ENCODE peak calls at places on chromosome 1, in ten cellular contexts. One of them, this sample, is unnamed.

GRCh38 chr1:54510715-54511270 is 37.2 kb upstream of the ACOT11 start:
- DNase-seq in stimulated activated CD4-positive, alpha-beta T cell treated with anti-CD3 and anti-CD28 coated beads, Interleukin-2, amount 100 ng/mL, for 48 hours: no peak
- DNase-seq in CD4-positive, alpha-beta memory T cell: no peak
- DNase-seq in GM12892: no peak
- DNase-seq in A172: no peak
- DNase-seq in left colon: no peak
- DNase-seq in glomerular endothelial cell: no peak
- DNase-seq in left ventricle myocardium inferior: no peak
- DNase-seq in progenitor cell of endocrine pancreas: no peak
- DNase-seq in GM04504: no peak
- DNase-seq in this sample: no peak

GRCh38 chr1:48595613-48596012 is 123.6 kb upstream of the SPATA6 start:
- DNase-seq in glomerular endothelial cell: no peak
- DNase-seq in progenitor cell of endocrine pancreas: no peak
- DNase-seq in GM12892: no peak
- DNase-seq in GM04504: no peak
- DNase-seq in stimulated activated CD4-positive, alpha-beta T cell treated with anti-CD3 and anti-CD28 coated beads, Interleukin-2, amount 100 ng/mL, for 48 hours: no peak
- DNase-seq in CD4-positive, alpha-beta memory T cell: no peak
- DNase-seq in left colon: no peak
- DNase-seq in A172: no peak
- DNase-seq in left ventricle myocardium inferior: no peak
- DNase-seq in this sample: no peak

GRCh38 chr1:44377925-44378784 is 23.1 kb upstream of the ERI3 start:
- DNase-seq in left ventricle myocardium inferior: peak
- DNase-seq in glomerular endothelial cell: no peak
- DNase-seq in left colon: no peak
- DNase-seq in A172: peak
- DNase-seq in GM04504: no peak
- DNase-seq in stimulated activated CD4-positive, alpha-beta T cell treated with anti-CD3 and anti-CD28 coated beads, Interleukin-2, amount 100 ng/mL, for 48 hours: peak
- DNase-seq in CD4-positive, alpha-beta memory T cell: peak
- DNase-seq in progenitor cell of endocrine pancreas: peak
- DNase-seq in GM12892: peak
- DNase-seq in this sample: no peak

GRCh38 chr1:51634618-51635017 is 17.7 kb downstream of the OSBPL9 start:
- DNase-seq in A172: no peak
- DNase-seq in progenitor cell of endocrine pancreas: no peak
- DNase-seq in left ventricle myocardium inferior: no peak
- DNase-seq in GM04504: no peak
- DNase-seq in glomerular endothelial cell: no peak
- DNase-seq in left colon: no peak
- DNase-seq in CD4-positive, alpha-beta memory T cell: no peak
- DNase-seq in stimulated activated CD4-positive, alpha-beta T cell treated with anti-CD3 and anti-CD28 coated beads, Interleukin-2, amount 100 ng/mL, for 48 hours: no peak
- DNase-seq in GM12892: no peak
- DNase-seq in this sample: no peak

GRCh38 chr1:154384650-154385557 is 20.2 kb upstream of the IL6R start:
- DNase-seq in CD4-positive, alpha-beta memory T cell: no peak
- DNase-seq in stimulated activated CD4-positive, alpha-beta T cell treated with anti-CD3 and anti-CD28 coated beads, Interleukin-2, amount 100 ng/mL, for 48 hours: no peak
- DNase-seq in left colon: no peak
- DNase-seq in progenitor cell of endocrine pancreas: no peak
- DNase-seq in GM12892: no peak
- DNase-seq in left ventricle myocardium inferior: no peak
- DNase-seq in GM04504: no peak
- DNase-seq in A172: no peak
- DNase-seq in glomerular endothelial cell: no peak
- DNase-seq in this sample: no peak

GRCh38 chr1:220271706-220272046 is 577 bp downstream of the RAB3GAP2 start:
- DNase-seq in CD4-positive, alpha-beta memory T cell: peak
- DNase-seq in left colon: no peak
- DNase-seq in GM04504: no peak
- DNase-seq in GM12892: no peak
- DNase-seq in glomerular endothelial cell: no peak
- DNase-seq in left ventricle myocardium inferior: no peak
- DNase-seq in stimulated activated CD4-positive, alpha-beta T cell treated with anti-CD3 and anti-CD28 coated beads, Interleukin-2, amount 100 ng/mL, for 48 hours: no peak
- DNase-seq in A172: peak
- DNase-seq in progenitor cell of endocrine pancreas: no peak
- DNase-seq in this sample: no peak

GRCh38 chr1:238772321-238772720 is 614.0 kb upstream of the CHRM3 start:
- DNase-seq in stimulated activated CD4-positive, alpha-beta T cell treated with anti-CD3 and anti-CD28 coated beads, Interleukin-2, amount 100 ng/mL, for 48 hours: no peak
- DNase-seq in A172: no peak
- DNase-seq in left colon: no peak
- DNase-seq in GM04504: no peak
- DNase-seq in CD4-positive, alpha-beta memory T cell: no peak
- DNase-seq in GM12892: no peak
- DNase-seq in left ventricle myocardium inferior: no peak
- DNase-seq in glomerular endothelial cell: no peak
- DNase-seq in progenitor cell of endocrine pancreas: no peak
- DNase-seq in this sample: no peak

GRCh38 chr1:203117611-203118575 is 9.6 kb upstream of the ADORA1 start:
- DNase-seq in stimulated activated CD4-positive, alpha-beta T cell treated with anti-CD3 and anti-CD28 coated beads, Interleukin-2, amount 100 ng/mL, for 48 hours: peak
- DNase-seq in left colon: no peak
- DNase-seq in progenitor cell of endocrine pancreas: peak
- DNase-seq in A172: peak
- DNase-seq in left ventricle myocardium inferior: peak
- DNase-seq in GM12892: peak
- DNase-seq in glomerular endothelial cell: no peak
- DNase-seq in CD4-positive, alpha-beta memory T cell: no peak
- DNase-seq in GM04504: no peak
- DNase-seq in this sample: peak

GRCh38 chr1:7372477-7373120 is 398.5 kb upstream of the VAMP3 start:
- DNase-seq in GM12892: no peak
- DNase-seq in A172: no peak
- DNase-seq in glomerular endothelial cell: no peak
- DNase-seq in left ventricle myocardium inferior: no peak
- DNase-seq in stimulated activated CD4-positive, alpha-beta T cell treated with anti-CD3 and anti-CD28 coated beads, Interleukin-2, amount 100 ng/mL, for 48 hours: no peak
- DNase-seq in left colon: no peak
- DNase-seq in progenitor cell of endocrine pancreas: no peak
- DNase-seq in GM04504: no peak
- DNase-seq in CD4-positive, alpha-beta memory T cell: no peak
- DNase-seq in this sample: peak

GRCh38 chr1:185453496-185454192 is 136.6 kb upstream of the IVNS1ABP start:
- DNase-seq in GM12892: no peak
- DNase-seq in glomerular endothelial cell: no peak
- DNase-seq in left ventricle myocardium inferior: no peak
- DNase-seq in A172: peak
- DNase-seq in GM04504: no peak
- DNase-seq in stimulated activated CD4-positive, alpha-beta T cell treated with anti-CD3 and anti-CD28 coated beads, Interleukin-2, amount 100 ng/mL, for 48 hours: no peak
- DNase-seq in progenitor cell of endocrine pancreas: no peak
- DNase-seq in left colon: no peak
- DNase-seq in CD4-positive, alpha-beta memory T cell: no peak
- DNase-seq in this sample: no peak

GRCh38 chr1:40784141-40784770 is 669 bp downstream of the KCNQ4 start:
- DNase-seq in left ventricle myocardium inferior: no peak
- DNase-seq in left colon: no peak
- DNase-seq in stimulated activated CD4-positive, alpha-beta T cell treated with anti-CD3 and anti-CD28 coated beads, Interleukin-2, amount 100 ng/mL, for 48 hours: no peak
- DNase-seq in CD4-positive, alpha-beta memory T cell: no peak
- DNase-seq in GM12892: no peak
- DNase-seq in progenitor cell of endocrine pancreas: no peak
- DNase-seq in GM04504: no peak
- DNase-seq in A172: no peak
- DNase-seq in glomerular endothelial cell: no peak
- DNase-seq in this sample: no peak

GRCh38 chr1:17672226-17672625 is 82.9 kb upstream of the ACTL8 start:
- DNase-seq in left ventricle myocardium inferior: no peak
- DNase-seq in stimulated activated CD4-positive, alpha-beta T cell treated with anti-CD3 and anti-CD28 coated beads, Interleukin-2, amount 100 ng/mL, for 48 hours: no peak
- DNase-seq in glomerular endothelial cell: no peak
- DNase-seq in GM12892: no peak
- DNase-seq in CD4-positive, alpha-beta memory T cell: no peak
- DNase-seq in left colon: no peak
- DNase-seq in progenitor cell of endocrine pancreas: no peak
- DNase-seq in GM04504: no peak
- DNase-seq in A172: no peak
- DNase-seq in this sample: no peak

GRCh38 chr1:222852326-222852725 is 37.5 kb downstream of the DISP1 start:
- DNase-seq in stimulated activated CD4-positive, alpha-beta T cell treated with anti-CD3 and anti-CD28 coated beads, Interleukin-2, amount 100 ng/mL, for 48 hours: no peak
- DNase-seq in glomerular endothelial cell: no peak
- DNase-seq in A172: peak
- DNase-seq in left ventricle myocardium inferior: no peak
- DNase-seq in GM12892: no peak
- DNase-seq in progenitor cell of endocrine pancreas: no peak
- DNase-seq in GM04504: no peak
- DNase-seq in CD4-positive, alpha-beta memory T cell: no peak
- DNase-seq in left colon: no peak
- DNase-seq in this sample: no peak

GRCh38 chr1:55021965-55022546 is 17.3 kb upstream of the PCSK9 start:
- DNase-seq in glomerular endothelial cell: peak
- DNase-seq in left colon: peak
- DNase-seq in GM12892: peak
- DNase-seq in stimulated activated CD4-positive, alpha-beta T cell treated with anti-CD3 and anti-CD28 coated beads, Interleukin-2, amount 100 ng/mL, for 48 hours: peak
- DNase-seq in GM04504: peak
- DNase-seq in CD4-positive, alpha-beta memory T cell: peak
- DNase-seq in progenitor cell of endocrine pancreas: peak
- DNase-seq in left ventricle myocardium inferior: peak
- DNase-seq in A172: peak
- DNase-seq in this sample: peak

GRCh38 chr1:179709841-179710329 is 33.2 kb upstream of the FAM163A start:
- DNase-seq in glomerular endothelial cell: peak
- DNase-seq in progenitor cell of endocrine pancreas: no peak
- DNase-seq in GM04504: peak
- DNase-seq in A172: peak
- DNase-seq in stimulated activated CD4-positive, alpha-beta T cell treated with anti-CD3 and anti-CD28 coated beads, Interleukin-2, amount 100 ng/mL, for 48 hours: no peak
- DNase-seq in CD4-positive, alpha-beta memory T cell: peak
- DNase-seq in GM12892: no peak
- DNase-seq in left colon: no peak
- DNase-seq in left ventricle myocardium inferior: peak
- DNase-seq in this sample: no peak

GRCh38 chr1:23452011-23452411 is 27.5 kb upstream of the TCEA3 start:
- DNase-seq in A172: peak
- DNase-seq in stimulated activated CD4-positive, alpha-beta T cell treated with anti-CD3 and anti-CD28 coated beads, Interleukin-2, amount 100 ng/mL, for 48 hours: no peak
- DNase-seq in left colon: peak
- DNase-seq in GM04504: peak
- DNase-seq in CD4-positive, alpha-beta memory T cell: peak
- DNase-seq in progenitor cell of endocrine pancreas: no peak
- DNase-seq in left ventricle myocardium inferior: no peak
- DNase-seq in GM12892: no peak
- DNase-seq in glomerular endothelial cell: no peak
- DNase-seq in this sample: peak

GRCh38 chr1:43272161-43272560 is 2.4 kb downstream of the TMEM125 start:
- DNase-seq in glomerular endothelial cell: no peak
- DNase-seq in progenitor cell of endocrine pancreas: no peak
- DNase-seq in GM04504: no peak
- DNase-seq in left colon: no peak
- DNase-seq in CD4-positive, alpha-beta memory T cell: no peak
- DNase-seq in left ventricle myocardium inferior: no peak
- DNase-seq in A172: no peak
- DNase-seq in stimulated activated CD4-positive, alpha-beta T cell treated with anti-CD3 and anti-CD28 coated beads, Interleukin-2, amount 100 ng/mL, for 48 hours: no peak
- DNase-seq in GM12892: no peak
- DNase-seq in this sample: peak

GRCh38 chr1:170290971-170291370 is 145.2 kb downstream of the NTMT2 start:
- DNase-seq in GM12892: no peak
- DNase-seq in CD4-positive, alpha-beta memory T cell: no peak
- DNase-seq in left colon: no peak
- DNase-seq in progenitor cell of endocrine pancreas: no peak
- DNase-seq in A172: no peak
- DNase-seq in left ventricle myocardium inferior: no peak
- DNase-seq in GM04504: no peak
- DNase-seq in stimulated activated CD4-positive, alpha-beta T cell treated with anti-CD3 and anti-CD28 coated beads, Interleukin-2, amount 100 ng/mL, for 48 hours: no peak
- DNase-seq in glomerular endothelial cell: no peak
- DNase-seq in this sample: no peak

GRCh38 chr1:7616076-7616833 is 154.8 kb upstream of the VAMP3 start:
- DNase-seq in stimulated activated CD4-positive, alpha-beta T cell treated with anti-CD3 and anti-CD28 coated beads, Interleukin-2, amount 100 ng/mL, for 48 hours: peak
- DNase-seq in GM12892: no peak
- DNase-seq in left ventricle myocardium inferior: peak
- DNase-seq in GM04504: peak
- DNase-seq in A172: peak
- DNase-seq in progenitor cell of endocrine pancreas: peak
- DNase-seq in CD4-positive, alpha-beta memory T cell: peak
- DNase-seq in glomerular endothelial cell: no peak
- DNase-seq in left colon: peak
- DNase-seq in this sample: peak

GRCh38 chr1:25744140-25744581 is 55.8 kb upstream of the SELENON start:
- DNase-seq in CD4-positive, alpha-beta memory T cell: no peak
- DNase-seq in GM04504: peak
- DNase-seq in glomerular endothelial cell: no peak
- DNase-seq in progenitor cell of endocrine pancreas: no peak
- DNase-seq in left colon: peak
- DNase-seq in stimulated activated CD4-positive, alpha-beta T cell treated with anti-CD3 and anti-CD28 coated beads, Interleukin-2, amount 100 ng/mL, for 48 hours: no peak
- DNase-seq in GM12892: no peak
- DNase-seq in left ventricle myocardium inferior: peak
- DNase-seq in A172: peak
- DNase-seq in this sample: peak

GRCh38 chr1:2515763-2516080 is 10.7 kb downstream of the PANK4 start:
- DNase-seq in left ventricle myocardium inferior: no peak
- DNase-seq in progenitor cell of endocrine pancreas: no peak
- DNase-seq in CD4-positive, alpha-beta memory T cell: no peak
- DNase-seq in left colon: no peak
- DNase-seq in stimulated activated CD4-positive, alpha-beta T cell treated with anti-CD3 and anti-CD28 coated beads, Interleukin-2, amount 100 ng/mL, for 48 hours: no peak
- DNase-seq in GM04504: no peak
- DNase-seq in glomerular endothelial cell: no peak
- DNase-seq in A172: no peak
- DNase-seq in GM12892: no peak
- DNase-seq in this sample: no peak

GRCh38 chr1:10471411-10472219 is 714 bp downstream of the DFFA start:
- DNase-seq in left ventricle myocardium inferior: no peak
- DNase-seq in glomerular endothelial cell: no peak
- DNase-seq in GM12892: no peak
- DNase-seq in A172: peak
- DNase-seq in GM04504: no peak
- DNase-seq in stimulated activated CD4-positive, alpha-beta T cell treated with anti-CD3 and anti-CD28 coated beads, Interleukin-2, amount 100 ng/mL, for 48 hours: no peak
- DNase-seq in progenitor cell of endocrine pancreas: peak
- DNase-seq in left colon: no peak
- DNase-seq in CD4-positive, alpha-beta memory T cell: no peak
- DNase-seq in this sample: no peak

GRCh38 chr1:148161252-148161901 is 9.3 kb upstream of the NBPF11 start:
- DNase-seq in GM04504: no peak
- DNase-seq in CD4-positive, alpha-beta memory T cell: no peak
- DNase-seq in stimulated activated CD4-positive, alpha-beta T cell treated with anti-CD3 and anti-CD28 coated beads, Interleukin-2, amount 100 ng/mL, for 48 hours: no peak
- DNase-seq in glomerular endothelial cell: no peak
- DNase-seq in progenitor cell of endocrine pancreas: no peak
- DNase-seq in left ventricle myocardium inferior: no peak
- DNase-seq in left colon: no peak
- DNase-seq in GM12892: no peak
- DNase-seq in A172: no peak
- DNase-seq in this sample: no peak

GRCh38 chr1:221336141-221336540 is 405.7 kb downstream of the DUSP10 start:
- DNase-seq in progenitor cell of endocrine pancreas: no peak
- DNase-seq in glomerular endothelial cell: no peak
- DNase-seq in left colon: no peak
- DNase-seq in GM04504: no peak
- DNase-seq in stimulated activated CD4-positive, alpha-beta T cell treated with anti-CD3 and anti-CD28 coated beads, Interleukin-2, amount 100 ng/mL, for 48 hours: no peak
- DNase-seq in A172: no peak
- DNase-seq in CD4-positive, alpha-beta memory T cell: no peak
- DNase-seq in left ventricle myocardium inferior: no peak
- DNase-seq in GM12892: no peak
- DNase-seq in this sample: no peak

GRCh38 chr1:235511470-235512240 is 7.4 kb upstream of the B3GALNT2 start:
- DNase-seq in GM04504: no peak
- DNase-seq in left ventricle myocardium inferior: no peak
- DNase-seq in CD4-positive, alpha-beta memory T cell: no peak
- DNase-seq in stimulated activated CD4-positive, alpha-beta T cell treated with anti-CD3 and anti-CD28 coated beads, Interleukin-2, amount 100 ng/mL, for 48 hours: no peak
- DNase-seq in A172: peak
- DNase-seq in glomerular endothelial cell: no peak
- DNase-seq in progenitor cell of endocrine pancreas: no peak
- DNase-seq in left colon: no peak
- DNase-seq in GM12892: no peak
- DNase-seq in this sample: no peak

GRCh38 chr1:159051436-159051835 is 25.1 kb downstream of the AIM2 start:
- DNase-seq in stimulated activated CD4-positive, alpha-beta T cell treated with anti-CD3 and anti-CD28 coated beads, Interleukin-2, amount 100 ng/mL, for 48 hours: no peak
- DNase-seq in GM12892: no peak
- DNase-seq in progenitor cell of endocrine pancreas: no peak
- DNase-seq in left colon: no peak
- DNase-seq in CD4-positive, alpha-beta memory T cell: no peak
- DNase-seq in A172: no peak
- DNase-seq in glomerular endothelial cell: no peak
- DNase-seq in left ventricle myocardium inferior: no peak
- DNase-seq in GM04504: no peak
- DNase-seq in this sample: no peak

GRCh38 chr1:218426343-218426657 is 81.2 kb downstream of the TGFB2 start:
- DNase-seq in stimulated activated CD4-positive, alpha-beta T cell treated with anti-CD3 and anti-CD28 coated beads, Interleukin-2, amount 100 ng/mL, for 48 hours: no peak
- DNase-seq in left ventricle myocardium inferior: no peak
- DNase-seq in GM04504: no peak
- DNase-seq in progenitor cell of endocrine pancreas: no peak
- DNase-seq in A172: no peak
- DNase-seq in glomerular endothelial cell: no peak
- DNase-seq in GM12892: no peak
- DNase-seq in CD4-positive, alpha-beta memory T cell: no peak
- DNase-seq in left colon: no peak
- DNase-seq in this sample: no peak

GRCh38 chr1:210321552-210321951 is 7.2 kb upstream of the HHAT start:
- DNase-seq in left colon: no peak
- DNase-seq in A172: no peak
- DNase-seq in progenitor cell of endocrine pancreas: no peak
- DNase-seq in CD4-positive, alpha-beta memory T cell: no peak
- DNase-seq in glomerular endothelial cell: no peak
- DNase-seq in GM12892: no peak
- DNase-seq in stimulated activated CD4-positive, alpha-beta T cell treated with anti-CD3 and anti-CD28 coated beads, Interleukin-2, amount 100 ng/mL, for 48 hours: no peak
- DNase-seq in GM04504: no peak
- DNase-seq in left ventricle myocardium inferior: no peak
- DNase-seq in this sample: no peak